ENCODE peak calls at places on chromosomes 16 and 17, in nine cellular contexts. P is DND-41; I is NCI-H748 treated with DMSO at 0.1 percent for 48 hours; G is A549; U is NCI-H1105 treated with DMSO at 0.1 percent for 48 hours; C is hippocampal formation; V is stimulated activated CD4-positive, alpha-beta T cell treated with anti-CD3 and anti-CD28 coated beads, Interleukin-2, amount 100 ng/mL, for 48 hours; N is C1 segment of cervical spinal cord; S is COLO829. X is an unnamed sample.

GRCh38 chr17:21066394-21066793 is 23.6 kb upstream of the USP22 start:
- DNase-seq in N (no peak), G (no peak), C (no peak), V (no peak), P (no peak), I (no peak), U (no peak), S (no peak), X (no peak)

GRCh38 chr17:31100840-31101239 is 6.1 kb downstream of the NF1 start:
- DNase-seq in V (no peak), S (no peak), P (no peak), G (no peak), C (no peak), I (no peak), U (no peak), N (no peak), X (no peak)

GRCh38 chr17:32161506-32162365 is 19.4 kb downstream of the RHOT1 start:
- DNase-seq in S (peak), N (no peak), G (no peak), P (no peak), U (no peak), V (no peak), I (no peak), C (no peak), X (no peak)

GRCh38 chr16:83899272-83899897 is 470 bp downstream of the MLYCD start:
- DNase-seq in N (peak), V (peak), U (no peak), S (no peak), G (peak), I (no peak), P (peak), C (peak), X (no peak)

GRCh38 chr17:56593073-56593740 is at the start of gene NOG:
- DNase-seq in V (no peak), N (peak), S (no peak), C (peak), G (peak), U (peak), I (peak), P (peak), X (peak)

GRCh38 chr17:65741690-65742089 is 180.2 kb upstream of the AXIN2 start:
- DNase-seq in U (no peak), V (no peak), P (no peak), N (no peak), C (no peak), S (no peak), G (no peak), I (no peak), X (no peak)

GRCh38 chr17:45046536-45047125 is 4.8 kb downstream of the DCAKD start:
- DNase-seq in C (no peak), U (no peak), N (no peak), P (no peak), V (no peak), G (peak), S (no peak), I (no peak), X (no peak)

GRCh38 chr17:67836205-67836987 is 11.1 kb downstream of the BPTF start:
- DNase-seq in U (no peak), G (no peak), N (no peak), I (no peak), V (no peak), P (no peak), S (no peak), C (no peak), X (no peak)

GRCh38 chr17:42472709-42473521 is 14.2 kb downstream of the ATP6V0A1 start:
- DNase-seq in G (no peak), U (no peak), S (no peak), C (no peak), N (no peak), I (no peak), P (no peak), V (no peak), X (no peak)

GRCh38 chr17:50015146-50015545 is 20.1 kb upstream of the DLX3 start:
- DNase-seq in C (no peak), N (no peak), P (no peak), I (no peak), G (no peak), U (no peak), S (no peak), V (no peak), X (no peak)

GRCh38 chr17:73291260-73291801 is 20.5 kb downstream of the CDC42EP4 start:
- DNase-seq in N (no peak), V (no peak), C (no peak), U (no peak), I (no peak), P (no peak), G (peak), S (no peak), X (no peak)

GRCh38 chr16:457732-458400 is 32.4 kb downstream of the RAB11FIP3 start:
- DNase-seq in U (no peak), P (no peak), N (no peak), C (peak), I (no peak), S (no peak), V (no peak), G (no peak), X (no peak)

GRCh38 chr16:80034469-80034826 is 433.9 kb upstream of the MAF start:
- DNase-seq in C (no peak), G (peak), V (no peak), S (no peak), I (no peak), U (no peak), N (no peak), P (no peak), X (no peak)

GRCh38 chr16:83336630-83337029 is 471.1 kb upstream of the HSBP1 start:
- DNase-seq in S (no peak), G (no peak), U (peak), I (no peak), V (no peak), C (no peak), P (no peak), N (no peak), X (no peak)

GRCh38 chr17:63685021-63685420 is 14.9 kb downstream of the LIMD2 start:
- DNase-seq in G (no peak), V (no peak), C (peak), S (no peak), I (no peak), U (no peak), N (no peak), P (no peak), X (no peak)

GRCh38 chr16:86546638-86547013 is 8.4 kb downstream of the MTHFSD start:
- DNase-seq in C (no peak), U (no peak), G (no peak), P (no peak), V (no peak), S (no peak), N (no peak), I (no peak), X (no peak)

GRCh38 chr17:9020824-9021157 is 519 bp upstream of the NTN1 start:
- DNase-seq in V (no peak), P (no peak), G (no peak), N (no peak), U (no peak), S (no peak), I (no peak), C (no peak), X (no peak)

X was measured in NCI-H2227 treated with DMSO at 0.1 percent for 48 hours.